ENCODE peak calls at places on chromosomes 12 and 14, in four cellular contexts. O is HepG2, W is GM12878, C is K562. S is an unnamed sample.
A peak's percentile ranks its signal among the peaks of the same experiment; 100 is the strongest.

GRCh38 chr12:90129369-90130030 is 420.9 kb upstream of the ATP2B1 start:
- DNase-seq in O (no peak), W (no peak), C (no peak), S (no peak)

GRCh38 chr14:51978566-51979398 is 10.6 kb upstream of the RTRAF start:
- DNase-seq in O (peak; percentile 62), W (peak; percentile 43), C (peak; percentile 59), S (peak; percentile 76)

GRCh38 chr12:124680863-124681778 is 113.7 kb upstream of the NCOR2 start:
- DNase-seq in O (peak; percentile 80), W (peak; percentile 71), C (peak; percentile 65), S (peak; percentile 36)

GRCh38 chr12:41795066-41795465 is 349.6 kb downstream of the GXYLT1 start:
- DNase-seq in O (no peak), W (no peak), C (no peak), S (no peak)

GRCh38 chr12:5076761-5077160 is 33.1 kb downstream of the KCNA5 start:
- DNase-seq in O (no peak), W (no peak), C (no peak), S (no peak)

GRCh38 chr14:77478029-77478428 is 20.1 kb downstream of the AHSA1 start:
- DNase-seq in O (no peak), W (no peak), C (no peak), S (no peak)

GRCh38 chr14:74141703-74142102 is 56.9 kb downstream of the LIN52 start:
- DNase-seq in O (peak; percentile 57), W (no peak), C (no peak), S (no peak)

GRCh38 chr12:116879509-116880212 is 1.6 kb downstream of the HRK start:
- DNase-seq in O (no peak), W (no peak), C (no peak), S (peak; percentile 21)

GRCh38 chr14:68285421-68286179 is 466.0 kb downstream of the RAD51B start:
- DNase-seq in O (no peak), W (peak; percentile 91), C (no peak), S (no peak)

GRCh38 chr14:96090441-96091148 is 51.4 kb downstream of the C14orf132 start:
- DNase-seq in O (no peak), W (no peak), C (no peak), S (no peak)

GRCh38 chr12:44457465-44457864 is 418.6 kb downstream of the NELL2 start:
- DNase-seq in O (no peak), W (no peak), C (no peak), S (no peak)

GRCh38 chr12:46964496-46965098 is 114.8 kb upstream of the PCED1B start:
- DNase-seq in O (no peak), W (no peak), C (no peak), S (no peak)

GRCh38 chr14:29370024-29370423 is 557.6 kb downstream of the PRKD1 start:
- DNase-seq in O (no peak), W (no peak), C (no peak), S (no peak)

GRCh38 chr14:64421166-64421565 is 33.0 kb downstream of the MTHFD1 start:
- DNase-seq in O (no peak), W (no peak), C (no peak), S (no peak)

GRCh38 chr12:4037747-4038312 is 164.6 kb upstream of the PARP11 start:
- DNase-seq in O (peak; percentile 44), W (no peak), C (peak; percentile 8), S (peak; percentile 38)

GRCh38 chr12:104969328-104969727 is 11.2 kb upstream of the SLC41A2 start:
- DNase-seq in O (no peak), W (no peak), C (no peak), S (no peak)

GRCh38 chr12:96510306-96510764 is 21.0 kb downstream of the CFAP54 start:
- DNase-seq in O (no peak), W (no peak), C (no peak), S (no peak)

GRCh38 chr14:19771895-19772430 is 1.3 kb upstream of the OR4M1 start:
- DNase-seq in O (no peak), W (no peak), C (no peak), S (no peak)

GRCh38 chr14:64930085-64930843 is 12.3 kb downstream of the GPX2 start:
- DNase-seq in O (no peak), W (no peak), C (no peak), S (no peak)

GRCh38 chr12:68303850-68304249 is 28.3 kb downstream of the MDM1 start:
- DNase-seq in O (no peak), W (no peak), C (no peak), S (no peak)

DNA sequence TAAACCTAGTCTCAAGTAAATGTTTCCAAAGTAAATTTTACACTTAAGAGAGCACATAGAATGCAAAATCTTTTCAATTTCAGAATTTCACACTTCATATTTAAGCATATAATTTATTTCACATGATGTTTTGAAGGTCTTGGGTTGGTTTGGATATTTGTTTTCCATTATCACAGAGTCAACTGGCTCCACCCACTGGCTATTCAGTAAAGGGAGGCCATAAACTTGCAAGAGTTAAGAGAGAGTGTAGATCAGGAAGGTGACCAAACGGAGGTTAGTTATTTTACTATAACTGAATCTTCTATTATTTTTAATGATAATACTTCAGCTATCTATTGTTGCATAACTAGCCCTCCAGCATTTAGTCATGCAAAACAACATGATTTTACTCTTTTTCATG is 6.2 kb upstream of the CPNE8 start:
- DNase-seq in O (no peak), W (no peak), C (no peak), S (no peak)
- TF ChIP-seq SP1 in O (no peak), W (no peak), C (no peak), S (no peak)

GRCh38 chr12:94195483-94195882 is 47.1 kb downstream of the PLXNC1 start:
- DNase-seq in O (no peak), W (no peak), C (no peak), S (no peak)

GRCh38 chr12:94198872-94199271 is 50.5 kb downstream of the PLXNC1 start:
- DNase-seq in O (no peak), W (no peak), C (no peak), S (no peak)

GRCh38 chr12:94200695-94201094 is 52.3 kb downstream of the PLXNC1 start:
- DNase-seq in O (no peak), W (no peak), C (no peak), S (no peak)

GRCh38 chr12:94200069-94200468 is 51.7 kb downstream of the PLXNC1 start:
- DNase-seq in O (peak; percentile 76), W (no peak), C (no peak), S (no peak)

GRCh38 chr12:94198469-94198868 is 50.1 kb downstream of the PLXNC1 start:
- DNase-seq in O (no peak), W (no peak), C (no peak), S (no peak)
- TF ChIP-seq FOXM1 in O (no peak), W (no peak), C (no peak), S (no peak)

DNA sequence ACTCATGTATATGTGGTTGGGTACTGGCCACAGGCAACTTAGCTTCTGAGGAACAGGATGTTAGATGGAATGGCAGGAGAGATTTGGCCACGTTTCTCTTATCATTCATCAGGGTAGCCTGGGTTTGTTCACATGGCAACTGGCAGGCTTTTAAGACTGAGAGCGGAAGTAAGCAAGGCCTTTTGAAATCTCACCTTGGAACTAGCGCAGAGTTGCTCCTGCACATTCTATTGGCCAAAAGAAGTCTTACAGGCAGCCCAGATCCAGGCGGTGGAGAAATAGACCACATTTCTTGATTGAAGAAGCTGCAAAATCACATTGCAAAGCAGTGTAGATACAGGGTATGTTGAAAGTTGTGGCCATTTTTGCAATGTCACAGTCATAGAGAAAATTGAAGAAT is 3.7 kb downstream of the CLEC4A start:
- DNase-seq in O (no peak), W (no peak), C (no peak), S (no peak)
- TF ChIP-seq SP1 in O (no peak), W (no peak), C (no peak), S (no peak)

GRCh38 chr12:19190292-19191031 is 60.9 kb downstream of the PLEKHA5 start:
- DNase-seq in O (no peak), W (no peak), C (no peak), S (no peak)

GRCh38 chr12:19185262-19185929 is 55.9 kb downstream of the PLEKHA5 start:
- DNase-seq in O (no peak), W (no peak), C (no peak), S (no peak)

GRCh38 chr12:19189522-19189921 is 60.0 kb downstream of the PLEKHA5 start:
- DNase-seq in O (no peak), W (no peak), C (no peak), S (no peak)

GRCh38 chr12:19183121-19183838 is 53.7 kb downstream of the PLEKHA5 start:
- DNase-seq in O (no peak), W (no peak), C (no peak), S (no peak)

GRCh38 chr12:19186722-19187661 is 57.5 kb downstream of the PLEKHA5 start:
- DNase-seq in O (peak; percentile 45), W (no peak), C (peak; percentile 25), S (peak; percentile 26)
- TF ChIP-seq FOXM1 in O (no peak), W (no peak), C (no peak), S (no peak)

GRCh38 chr14:90816686-90817436 is 631 bp upstream of the TTC7B start:
- DNase-seq in O (no peak), W (no peak), C (no peak), S (no peak)

GRCh38 chr14:90814806-90815566 is 1.2 kb downstream of the TTC7B start:
- DNase-seq in O (no peak), W (no peak), C (no peak), S (no peak)

GRCh38 chr14:90818715-90819114 is 2.5 kb upstream of the TTC7B start:
- DNase-seq in O (no peak), W (no peak), C (no peak), S (no peak)

GRCh38 chr14:90815567-90815816 is 738 bp downstream of the TTC7B start:
- DNase-seq in O (no peak), W (no peak), C (no peak), S (no peak)

DNA sequence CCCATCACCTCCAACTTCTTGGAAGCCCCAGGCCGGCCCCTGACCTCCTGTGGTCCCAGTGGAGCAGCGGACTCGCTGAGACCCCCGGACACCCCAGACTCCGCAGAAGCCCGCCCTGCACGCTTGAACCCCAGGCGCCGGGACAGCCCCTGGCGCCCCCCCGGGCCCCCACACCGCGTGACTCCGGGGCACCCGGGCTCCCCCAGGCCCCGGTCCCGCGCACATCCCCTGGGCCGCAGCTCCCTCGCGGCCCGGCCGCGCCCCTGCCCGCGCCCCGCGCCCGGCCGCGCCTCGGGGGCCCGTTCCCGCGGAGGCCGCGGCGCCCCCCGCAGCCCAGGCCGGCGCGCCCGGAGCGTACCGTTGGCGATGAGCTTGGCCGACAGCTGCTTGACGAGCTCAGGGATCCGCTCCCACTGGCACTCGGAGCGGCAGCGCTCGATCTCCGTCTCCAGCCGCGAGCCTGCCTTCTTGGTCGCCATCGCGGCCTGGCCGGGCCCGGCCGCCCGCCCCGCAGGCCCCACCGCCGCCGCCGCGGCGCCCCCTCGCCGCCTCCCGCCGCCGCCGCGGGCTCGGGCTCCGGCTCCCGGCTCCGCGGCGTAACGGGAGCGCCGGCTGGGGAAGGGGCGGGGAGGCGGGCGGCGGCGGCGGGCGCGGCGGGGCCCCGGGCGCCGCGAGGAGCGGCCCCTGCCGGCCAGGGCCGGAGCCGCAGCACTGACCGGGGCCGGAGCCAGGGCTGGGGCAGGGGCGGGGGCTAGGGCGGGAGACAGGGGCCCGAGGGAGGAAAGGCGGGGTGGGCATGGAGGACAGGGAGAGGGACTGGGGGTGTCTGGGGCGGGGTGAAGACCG is at the start of gene TTC7B:
- DNase-seq in O (no peak), W (no peak), C (peak; percentile 85), S (peak; percentile 88)
- TF ChIP-seq SP1 in O (no peak), W (no peak), C (no peak), S (no peak)

GRCh38 chr12:121513464-121514183 is 67.2 kb downstream of the KDM2B start:
- DNase-seq in O (peak; percentile 78), W (no peak), C (peak; percentile 99), S (peak; percentile 72)
- TF ChIP-seq FOXM1 in O (no peak), W (no peak), C (no peak), S (no peak)

GRCh38 chr12:34402899-34403705 is 380.8 kb downstream of the ALG10 start:
- DNase-seq in O (no peak), W (no peak), C (peak; percentile 1), S (peak; percentile 0)
- TF ChIP-seq SP1 in O (no peak), W (no peak), C (no peak), S (no peak)

S was measured in HEK293T.